ENCODE peak calls at places on chromosomes 16 and 17, in nine cellular contexts. One of them, this sample, is unnamed.

GRCh38 chr17:9669551-9670008 is 24.3 kb downstream of the USP43 start:
- DNase-seq in HuH-7.5: no peak
- DNase-seq in skeletal muscle cell: no peak
- DNase-seq in lower leg skin: peak; percentile 19
- DNase-seq in stimulated activated CD4-positive, alpha-beta T cell treated with anti-CD3 and anti-CD28 coated beads, TNF-alpha, amount 100 ng/mL, for 1 hour: no peak
- DNase-seq in effector memory CD4-positive, alpha-beta T cell: no peak
- DNase-seq in AG08396: no peak
- DNase-seq in kidney: no peak
- DNase-seq in NCI-H2029: no peak
- DNase-seq in this sample: no peak

GRCh38 chr16:86396318-86396882 is 113.9 kb upstream of the FOXF1 start:
- DNase-seq in NCI-H2029: no peak
- DNase-seq in effector memory CD4-positive, alpha-beta T cell: no peak
- DNase-seq in HuH-7.5: no peak
- DNase-seq in lower leg skin: no peak
- DNase-seq in kidney: no peak
- DNase-seq in stimulated activated CD4-positive, alpha-beta T cell treated with anti-CD3 and anti-CD28 coated beads, TNF-alpha, amount 100 ng/mL, for 1 hour: no peak
- DNase-seq in skeletal muscle cell: no peak
- DNase-seq in AG08396: peak; percentile 64
- DNase-seq in this sample: no peak

GRCh38 chr16:676565-677297 is 1.3 kb downstream of the RHBDL1 start:
- DNase-seq in stimulated activated CD4-positive, alpha-beta T cell treated with anti-CD3 and anti-CD28 coated beads, TNF-alpha, amount 100 ng/mL, for 1 hour: no peak
- DNase-seq in NCI-H2029: peak; percentile 49
- DNase-seq in skeletal muscle cell: no peak
- DNase-seq in AG08396: no peak
- DNase-seq in HuH-7.5: no peak
- DNase-seq in kidney: no peak
- DNase-seq in effector memory CD4-positive, alpha-beta T cell: peak; percentile 40
- DNase-seq in lower leg skin: peak; percentile 76
- DNase-seq in this sample: no peak

GRCh38 chr16:24430937-24431760 is 108.2 kb upstream of the RBBP6 start:
- DNase-seq in kidney: no peak
- DNase-seq in effector memory CD4-positive, alpha-beta T cell: no peak
- DNase-seq in HuH-7.5: no peak
- DNase-seq in AG08396: no peak
- DNase-seq in lower leg skin: no peak
- DNase-seq in NCI-H2029: no peak
- DNase-seq in skeletal muscle cell: no peak
- DNase-seq in stimulated activated CD4-positive, alpha-beta T cell treated with anti-CD3 and anti-CD28 coated beads, TNF-alpha, amount 100 ng/mL, for 1 hour: no peak
- DNase-seq in this sample: no peak

GRCh38 chr16:31064882-31065461 is 9.1 kb downstream of the ZNF668 start:
- DNase-seq in AG08396: peak; percentile 97
- DNase-seq in effector memory CD4-positive, alpha-beta T cell: no peak
- DNase-seq in lower leg skin: peak; percentile 70
- DNase-seq in NCI-H2029: no peak
- DNase-seq in stimulated activated CD4-positive, alpha-beta T cell treated with anti-CD3 and anti-CD28 coated beads, TNF-alpha, amount 100 ng/mL, for 1 hour: no peak
- DNase-seq in kidney: no peak
- DNase-seq in HuH-7.5: no peak
- DNase-seq in skeletal muscle cell: peak; percentile 94
- DNase-seq in this sample: peak; percentile 57

GRCh38 chr17:65531508-65532431 is 29.7 kb downstream of the AXIN2 start:
- DNase-seq in stimulated activated CD4-positive, alpha-beta T cell treated with anti-CD3 and anti-CD28 coated beads, TNF-alpha, amount 100 ng/mL, for 1 hour: no peak
- DNase-seq in effector memory CD4-positive, alpha-beta T cell: no peak
- DNase-seq in lower leg skin: no peak
- DNase-seq in NCI-H2029: no peak
- DNase-seq in kidney: peak; percentile 88
- DNase-seq in HuH-7.5: peak; percentile 70
- DNase-seq in skeletal muscle cell: no peak
- DNase-seq in AG08396: peak; percentile 74
- DNase-seq in this sample: no peak

GRCh38 chr17:40598928-40599627 is 33.8 kb upstream of the CCR7 start:
- DNase-seq in AG08396: no peak
- DNase-seq in kidney: peak; percentile 82
- DNase-seq in lower leg skin: no peak
- DNase-seq in stimulated activated CD4-positive, alpha-beta T cell treated with anti-CD3 and anti-CD28 coated beads, TNF-alpha, amount 100 ng/mL, for 1 hour: no peak
- DNase-seq in effector memory CD4-positive, alpha-beta T cell: peak; percentile 58
- DNase-seq in skeletal muscle cell: peak; percentile 76
- DNase-seq in NCI-H2029: no peak
- DNase-seq in HuH-7.5: no peak
- DNase-seq in this sample: no peak

GRCh38 chr16:54817432-54817831 is 113.2 kb upstream of the IRX5 start:
- DNase-seq in AG08396: no peak
- DNase-seq in lower leg skin: no peak
- DNase-seq in stimulated activated CD4-positive, alpha-beta T cell treated with anti-CD3 and anti-CD28 coated beads, TNF-alpha, amount 100 ng/mL, for 1 hour: no peak
- DNase-seq in NCI-H2029: no peak
- DNase-seq in skeletal muscle cell: peak; percentile 6
- DNase-seq in HuH-7.5: peak; percentile 4
- DNase-seq in effector memory CD4-positive, alpha-beta T cell: no peak
- DNase-seq in kidney: no peak
- DNase-seq in this sample: peak; percentile 24

GRCh38 chr17:45171338-45172231 is 9.9 kb downstream of the HEXIM2 start:
- DNase-seq in NCI-H2029: no peak
- DNase-seq in HuH-7.5: no peak
- DNase-seq in kidney: peak; percentile 84
- DNase-seq in AG08396: no peak
- DNase-seq in stimulated activated CD4-positive, alpha-beta T cell treated with anti-CD3 and anti-CD28 coated beads, TNF-alpha, amount 100 ng/mL, for 1 hour: no peak
- DNase-seq in effector memory CD4-positive, alpha-beta T cell: no peak
- DNase-seq in lower leg skin: peak; percentile 56
- DNase-seq in skeletal muscle cell: peak; percentile 53
- DNase-seq in this sample: no peak

This sample was measured in 8988T.